ENCODE peak calls at places on chromosomes 6 and 20, in nine cellular contexts. G is Peyer's patch, Z is ovary, P is vagina, J is esophagus muscularis mucosa, S is esophagus squamous epithelium, U is H1, K is transverse colon, W is tibial nerve. B is an unnamed sample.

GRCh38 chr6:33983109-33983475 is 162.8 kb downstream of the GRM4 start:
- DNase-seq in K (peak), Z (no peak), G (no peak), U (peak), P (no peak), S (no peak), W (no peak), J (no peak), B (peak)

GRCh38 chr6:89146748-89147715 is 1.2 kb downstream of the PM20D2 start:
- DNase-seq in J (no peak), W (no peak), K (no peak), U (no peak), S (no peak), Z (no peak), G (no peak), P (no peak), B (no peak)

GRCh38 chr6:10033223-10033829 is 381.5 kb downstream of the TFAP2A start:
- DNase-seq in S (no peak), Z (no peak), G (no peak), K (no peak), P (no peak), U (no peak), J (no peak), W (no peak), B (peak)

GRCh38 chr6:10779076-10779475 is 31.5 kb downstream of the TMEM14B start:
- DNase-seq in Z (no peak), P (no peak), G (no peak), S (no peak), W (no peak), U (no peak), K (no peak), J (no peak), B (no peak)

GRCh38 chr6:16570946-16571345 is 190.3 kb downstream of the ATXN1 start:
- DNase-seq in J (no peak), W (no peak), S (no peak), Z (no peak), G (no peak), P (no peak), U (no peak), K (no peak), B (no peak)

GRCh38 chr6:127186889-127187288 is 68.4 kb downstream of the RSPO3 start:
- DNase-seq in K (peak), W (peak), S (peak), P (no peak), G (peak), Z (peak), J (no peak), U (peak), B (peak)

GRCh38 chr6:161079566-161080262 is 88.1 kb downstream of the MAP3K4 start:
- DNase-seq in Z (no peak), P (no peak), S (no peak), G (no peak), U (no peak), J (no peak), K (no peak), W (no peak), B (no peak)

GRCh38 chr6:20246107-20246506 is 33.8 kb upstream of the MBOAT1 start:
- DNase-seq in U (no peak), K (no peak), S (no peak), G (no peak), P (no peak), Z (no peak), W (no peak), J (no peak), B (no peak)

GRCh38 chr20:36717657-36718056 is 28.2 kb downstream of the NDRG3 start:
- DNase-seq in K (peak), P (no peak), G (no peak), J (no peak), W (no peak), U (no peak), Z (no peak), S (no peak), B (no peak)

GRCh38 chr20:59776059-59776603 is 157.3 kb downstream of the SYCP2 start:
- DNase-seq in Z (no peak), W (no peak), S (no peak), J (peak), U (peak), K (no peak), P (peak), G (no peak), B (peak)

GRCh38 chr6:135212935-135213334 is 31.8 kb downstream of the MYB start:
- DNase-seq in K (no peak), S (no peak), P (no peak), G (no peak), U (no peak), W (no peak), J (no peak), Z (no peak), B (no peak)

GRCh38 chr20:60960500-60960899 is 291.6 kb upstream of the CDH4 start:
- DNase-seq in U (no peak), Z (no peak), K (no peak), P (peak), J (no peak), G (no peak), S (no peak), W (no peak), B (no peak)

GRCh38 chr6:11532097-11532496 is 5.5 kb upstream of the TMEM170B start:
- DNase-seq in P (no peak), W (no peak), J (no peak), U (no peak), Z (no peak), K (no peak), G (no peak), S (no peak), B (no peak)

GRCh38 chr20:8721098-8721497 is 347.8 kb upstream of the PLCB4 start:
- DNase-seq in W (peak), S (no peak), J (no peak), P (no peak), U (no peak), G (no peak), K (no peak), Z (no peak), B (peak)

GRCh38 chr20:22428051-22428450 is 156.3 kb downstream of the FOXA2 start:
- DNase-seq in P (no peak), K (no peak), U (no peak), W (no peak), J (no peak), G (no peak), S (no peak), Z (no peak), B (no peak)

GRCh38 chr20:51837876-51838420 is 35.6 kb upstream of the SALL4 start:
- DNase-seq in P (no peak), W (no peak), S (no peak), G (no peak), K (no peak), U (no peak), J (no peak), Z (no peak), B (no peak)

GRCh38 chr6:114063956-114064355 is 93.0 kb upstream of the HDAC2 start:
- DNase-seq in S (no peak), Z (no peak), W (no peak), P (no peak), K (no peak), U (no peak), J (no peak), G (no peak), B (no peak)

GRCh38 chr20:24673678-24674570 is 204.5 kb downstream of the SYNDIG1 start:
- DNase-seq in J (no peak), K (no peak), P (no peak), Z (peak), S (no peak), U (no peak), W (no peak), G (no peak), B (no peak)

GRCh38 chr6:118932421-118932820 is 2.5 kb downstream of the MCM9 start:
- DNase-seq in Z (no peak), K (no peak), P (no peak), U (no peak), S (no peak), W (no peak), G (no peak), J (no peak), B (no peak)

GRCh38 chr20:3330046-3330741 is 77.3 kb downstream of the DNAAF9 start:
- DNase-seq in G (no peak), S (no peak), Z (no peak), W (no peak), J (no peak), P (no peak), U (no peak), K (no peak), B (no peak)

GRCh38 chr6:158737082-158737709 is 82.0 kb downstream of the EZR start:
- DNase-seq in Z (no peak), W (no peak), P (no peak), J (no peak), S (no peak), K (no peak), U (no peak), G (no peak), B (no peak)

DNA sequence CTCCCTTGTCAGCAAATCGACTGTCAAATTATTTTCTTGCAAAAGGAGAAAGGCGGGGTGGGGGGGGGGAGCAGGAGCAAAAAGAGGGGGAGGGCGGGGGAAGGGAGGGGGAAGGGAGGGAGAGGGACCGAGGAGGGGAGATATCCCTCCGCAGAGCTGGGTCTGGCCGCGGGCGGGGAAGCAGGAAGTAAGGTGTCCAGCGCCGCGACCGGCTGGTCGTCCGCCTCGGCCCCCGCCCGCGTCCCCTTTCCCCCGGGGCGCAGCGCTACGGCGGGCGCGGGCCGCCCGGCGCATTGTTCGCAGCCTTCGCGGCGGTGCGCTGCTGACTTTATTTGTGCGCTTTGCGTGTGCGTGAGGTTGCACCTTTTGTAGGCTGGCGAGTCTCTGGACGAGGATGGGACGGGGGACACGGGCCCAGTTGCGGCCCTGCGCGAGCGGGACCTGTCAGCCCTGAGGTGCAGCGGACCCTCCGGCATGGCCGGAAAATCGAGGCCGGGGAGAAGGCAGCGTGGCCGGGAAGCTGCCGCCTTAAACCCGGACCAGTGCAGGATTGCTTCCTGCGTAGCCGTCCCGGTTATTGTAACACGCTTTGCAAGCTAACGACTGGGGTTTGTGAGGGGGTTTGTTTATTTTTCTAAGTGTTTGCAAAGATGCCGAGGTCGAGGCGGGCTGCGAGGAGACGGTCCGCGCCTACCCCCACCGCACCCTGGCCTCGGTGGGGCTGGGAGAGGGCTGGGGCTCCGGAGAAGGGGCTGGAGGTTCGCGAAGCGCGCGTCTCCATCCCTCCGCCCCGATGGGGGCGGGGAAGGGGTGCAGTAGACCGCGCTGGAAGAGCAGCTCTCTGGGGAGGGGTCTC is 673 bp upstream of the TRERF1 start:
- DNase-seq in K (peak), W (peak), J (peak), P (no peak), U (peak), S (no peak), Z (peak), G (peak), B (no peak)
- TF ChIP-seq POLR2A in K (peak), W (no peak), J (no peak), P (no peak), U (peak), S (peak), Z (no peak), G (peak), B (no peak)

GRCh38 chr6:53313784-53314382 is 34.9 kb downstream of the ELOVL5 start:
- DNase-seq in U (no peak), W (no peak), P (no peak), Z (no peak), K (no peak), G (no peak), S (no peak), J (no peak), B (no peak)
- TF ChIP-seq POLR2A in U (no peak), W (no peak), P (no peak), Z (no peak), K (no peak), G (no peak), S (no peak), J (no peak), B (no peak)

DNA sequence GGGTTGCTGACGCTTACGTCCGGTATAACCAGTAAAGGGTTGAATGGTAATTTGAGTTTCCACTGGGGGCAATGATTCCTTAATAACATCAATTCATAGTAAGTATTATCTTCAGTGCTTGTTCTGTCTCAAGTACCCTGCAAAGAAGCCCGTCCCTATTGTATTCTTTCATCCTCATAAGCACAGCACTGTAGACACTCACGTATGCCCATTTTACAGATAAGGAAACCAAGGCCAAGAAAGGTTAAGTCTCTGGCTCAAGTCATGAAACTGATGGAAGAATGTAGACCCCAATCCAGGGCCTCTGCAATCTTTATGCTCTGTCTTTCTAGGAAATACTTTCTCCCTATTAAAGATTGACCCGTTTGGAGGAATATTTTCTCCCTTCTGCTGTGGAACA is 251.2 kb downstream of the ZNF217 start:
- DNase-seq in Z (no peak), U (no peak), J (no peak), S (no peak), G (no peak), P (no peak), W (no peak), K (no peak), B (no peak)
- TF ChIP-seq POLR2A in Z (no peak), U (no peak), J (no peak), S (no peak), G (no peak), P (no peak), W (no peak), K (no peak), B (no peak)

GRCh38 chr6:49564552-49564951 is 14.1 kb downstream of the C6orf141 start:
- DNase-seq in P (no peak), U (no peak), S (no peak), J (no peak), G (no peak), K (no peak), W (no peak), Z (no peak), B (no peak)
- TF ChIP-seq POLR2A in P (no peak), U (no peak), S (no peak), J (no peak), G (no peak), K (no peak), W (no peak), Z (no peak), B (no peak)

GRCh38 chr20:5779071-5779470 is 28.9 kb downstream of the SHLD1 start:
- DNase-seq in Z (no peak), J (no peak), W (no peak), P (no peak), G (no peak), U (no peak), K (no peak), S (no peak), B (no peak)
- TF ChIP-seq POLR2A in Z (no peak), J (no peak), W (no peak), P (no peak), G (no peak), U (no peak), K (no peak), S (no peak), B (no peak)

DNA sequence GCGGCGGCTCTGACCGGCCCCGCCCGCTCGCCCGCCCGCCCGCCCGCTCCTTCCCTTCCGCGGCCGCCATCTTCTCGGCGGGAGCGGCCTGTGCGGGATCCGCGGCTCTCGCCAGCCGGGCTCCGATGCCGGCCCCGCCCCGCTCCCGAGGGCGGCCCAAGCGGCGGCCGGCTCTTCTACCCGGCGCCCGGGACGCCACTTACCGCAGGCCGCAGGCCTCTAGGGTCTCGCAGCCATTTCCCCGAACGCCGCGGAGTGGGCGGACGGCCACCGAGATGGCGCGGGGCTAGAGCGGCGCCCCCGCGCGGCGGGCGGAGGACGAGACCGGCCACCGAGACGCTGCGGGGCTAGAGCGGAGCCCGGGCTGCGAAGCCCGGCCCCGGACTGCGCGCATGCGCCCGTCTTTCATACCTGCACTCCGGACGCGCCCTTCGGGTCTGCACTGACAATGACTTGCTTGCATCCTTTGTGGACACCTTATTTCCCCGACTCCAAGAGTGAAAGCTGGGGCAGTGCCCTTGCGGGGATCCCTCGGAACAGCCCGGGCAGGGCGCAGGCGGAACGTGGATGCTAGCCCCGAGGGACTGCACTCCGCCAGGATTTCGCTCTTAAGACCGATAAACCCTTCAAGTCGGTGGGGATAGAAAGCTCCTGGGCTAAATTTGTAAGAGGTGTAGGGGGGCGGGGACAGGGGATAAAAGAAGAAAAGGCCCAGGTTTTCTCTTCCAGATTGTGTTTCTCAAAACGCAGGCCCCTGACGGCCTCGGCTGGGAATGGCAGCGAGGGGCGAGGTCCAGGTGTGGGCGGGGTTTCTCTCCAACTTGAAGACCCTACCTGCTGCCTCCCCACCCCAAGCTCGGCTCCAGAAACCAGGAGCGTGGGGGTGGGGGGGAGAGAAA is at the start of gene DIDO1:
- DNase-seq in K (peak), P (no peak), G (peak), Z (peak), W (peak), U (peak), S (peak), J (peak), B (peak)
- TF ChIP-seq POLR2A in K (peak), P (no peak), G (peak), Z (peak), W (peak), U (peak), S (peak), J (peak), B (peak)